ENCODE peak calls at places on chromosomes 4 and X, in five cellular contexts. Z is HCT116, F is GM12878, U is K562, R is HepG2. S is an unnamed sample.

GRCh38 chrX:18674417-18674787 is 2.5 kb upstream of the RS1 start:
- DNase-seq in U (no peak), R (no peak), Z (no peak), F (no peak), S (peak; percentile 80)

GRCh38 chr4:37689353-37689752 is 3.2 kb upstream of the RELL1 start:
- DNase-seq in F (no peak), R (no peak), U (no peak), Z (no peak), S (no peak)

GRCh38 chrX:46446727-46447378 is 98.4 kb downstream of the ZNF674 start:
- DNase-seq in R (peak; percentile 82), U (peak; percentile 84), Z (peak; percentile 37), F (peak; percentile 42), S (peak; percentile 96)

GRCh38 chrX:130079824-130080406 is 30.4 kb downstream of the ELF4 start:
- DNase-seq in F (no peak), R (peak; percentile 50), U (peak; percentile 82), Z (peak; percentile 26), S (peak; percentile 75)

GRCh38 chrX:117274943-117275342 is 812.2 kb upstream of the CT83 start:
- DNase-seq in U (no peak), F (no peak), R (no peak), Z (no peak), S (no peak)

GRCh38 chrX:154431321-154431720 is 2.8 kb downstream of the ATP6AP1 start:
- DNase-seq in Z (no peak), R (no peak), F (no peak), U (peak; percentile 50), S (no peak)

GRCh38 chrX:11664211-11664888 is 1.4 kb downstream of the ARHGAP6 start:
- DNase-seq in U (no peak), Z (no peak), F (no peak), R (no peak), S (peak; percentile 25)

GRCh38 chrX:103533428-103534216 is 14.3 kb upstream of the RAB40A start:
- DNase-seq in Z (peak; percentile 37), F (peak; percentile 21), U (peak; percentile 71), R (peak; percentile 43), S (peak; percentile 25)

GRCh38 chrX:103734125-103734760 is 23.5 kb downstream of the TMEM31 start:
- DNase-seq in F (no peak), U (no peak), Z (no peak), R (no peak), S (no peak)

GRCh38 chr4:121150486-121150885 is 13.6 kb downstream of the TNIP3 start:
- DNase-seq in Z (no peak), F (no peak), U (no peak), R (no peak), S (no peak)

GRCh38 chr4:6764976-6765620 is 17.4 kb upstream of the KIAA0232 start:
- DNase-seq in F (no peak), Z (no peak), U (no peak), R (no peak), S (no peak)

GRCh38 chrX:124215786-124216185 is 116.7 kb upstream of the TEX13D start:
- DNase-seq in Z (no peak), R (no peak), F (no peak), U (no peak), S (no peak)

GRCh38 chr4:105871997-105872396 is 23.3 kb upstream of the NPNT start:
- DNase-seq in F (no peak), R (no peak), U (no peak), Z (no peak), S (no peak)

GRCh38 chr4:142353149-142353738 is 492.9 kb downstream of the INPP4B start:
- DNase-seq in U (peak; percentile 24), Z (peak; percentile 69), F (no peak), R (peak; percentile 27), S (no peak)

GRCh38 chr4:139736257-139736626 is 70.6 kb downstream of the MGST2 start:
- DNase-seq in U (no peak), F (no peak), Z (no peak), R (no peak), S (no peak)

GRCh38 chr4:127071443-127071842 is 561.3 kb upstream of the INTU start:
- DNase-seq in R (no peak), F (no peak), U (no peak), Z (no peak), S (no peak)

GRCh38 chrX:153696100-153696499 is 8.4 kb downstream of the SLC6A8 start:
- DNase-seq in Z (no peak), R (no peak), U (no peak), F (no peak), S (no peak)

GRCh38 chr4:15766821-15767220 is 11.3 kb upstream of the CD38 start:
- DNase-seq in F (no peak), U (no peak), Z (no peak), R (no peak), S (no peak)

GRCh38 chr4:111957131-111957530 is 188.1 kb upstream of the FAM241A start:
- DNase-seq in Z (no peak), U (no peak), R (no peak), F (no peak), S (no peak)

GRCh38 chrX:87338510-87338909 is 179.1 kb upstream of the KLHL4 start:
- DNase-seq in U (peak; percentile 20), R (peak; percentile 5), F (no peak), Z (no peak), S (no peak)
- TF ChIP-seq ZBTB33 in U (no peak), R (no peak), F (no peak), Z (no peak), S (no peak)

GRCh38 chr4:39348371-39349265 is 17.5 kb downstream of the RFC1 start:
- DNase-seq in F (no peak), U (peak; percentile 19), R (peak; percentile 41), Z (no peak), S (no peak)

GRCh38 chr4:39357002-39357401 is 9.2 kb downstream of the RFC1 start:
- DNase-seq in F (no peak), Z (no peak), U (no peak), R (no peak), S (no peak)

GRCh38 chr4:39349326-39349725 is 16.8 kb downstream of the RFC1 start:
- DNase-seq in F (no peak), Z (no peak), U (no peak), R (no peak), S (no peak)

GRCh38 chr4:39354178-39354503 is 12.0 kb downstream of the RFC1 start:
- DNase-seq in R (no peak), U (no peak), Z (no peak), F (no peak), S (no peak)

DNA sequence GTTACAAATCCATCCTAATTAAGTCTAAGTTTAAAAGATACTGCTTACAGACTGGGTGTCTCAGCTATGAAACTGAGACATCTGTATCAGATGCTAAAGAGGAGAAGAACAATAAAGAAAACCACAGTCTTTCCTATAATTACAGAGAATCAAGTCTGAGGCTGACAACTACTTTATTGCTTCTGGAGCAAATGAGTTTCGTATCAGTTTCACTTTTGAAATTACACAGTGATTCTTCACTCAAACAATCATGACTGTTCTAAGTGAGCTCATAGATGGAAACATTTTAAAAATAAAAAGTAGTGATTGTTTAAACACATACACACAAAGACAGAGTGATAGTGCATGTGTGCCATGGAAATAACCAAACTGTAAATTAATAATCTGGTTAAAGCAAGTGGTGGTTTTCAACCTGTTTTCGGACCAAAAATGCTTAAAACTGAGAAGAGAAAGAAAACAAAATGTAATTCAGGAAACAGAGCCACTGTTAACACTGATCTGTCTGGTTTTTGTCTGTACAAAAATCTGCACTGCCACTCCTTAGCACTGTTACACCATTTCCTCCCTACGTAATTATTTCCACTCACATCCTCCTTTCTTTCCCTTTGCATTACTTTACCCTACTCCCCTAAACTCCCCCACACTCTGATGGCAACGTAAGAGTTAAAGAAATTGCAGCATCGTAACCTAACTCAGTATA is 12.5 kb downstream of the RFC1 start:
- DNase-seq in F (peak; percentile 85), R (no peak), U (no peak), Z (no peak), S (peak; percentile 41)
- TF ChIP-seq POLR2AphosphoS5 in F (no peak), R (no peak), U (no peak), Z (no peak), S (no peak)

GRCh38 chrX:34886011-34886410 is 56.6 kb upstream of the FAM47B start:
- DNase-seq in F (no peak), Z (no peak), U (no peak), R (no peak), S (no peak)
- TF ChIP-seq ZBTB33 in F (no peak), Z (no peak), U (no peak), R (no peak), S (no peak)

GRCh38 chr4:77453911-77454310 is 151.7 kb upstream of the CXCL13 start:
- DNase-seq in R (no peak), U (no peak), F (no peak), Z (no peak), S (no peak)
- TF ChIP-seq POLR2AphosphoS5 in R (no peak), U (no peak), F (no peak), Z (no peak), S (no peak)

GRCh38 chr4:40253906-40254305 is 57.1 kb downstream of the RHOH start:
- DNase-seq in U (no peak), R (no peak), Z (no peak), F (no peak), S (no peak)

GRCh38 chr4:40254961-40255721 is 58.3 kb downstream of the RHOH start:
- DNase-seq in Z (peak; percentile 71), F (no peak), R (peak; percentile 9), U (no peak), S (no peak)

GRCh38 chr4:40256329-40256728 is 59.5 kb downstream of the RHOH start:
- DNase-seq in R (no peak), F (no peak), U (no peak), Z (no peak), S (no peak)

GRCh38 chr4:40258624-40259023 is 61.8 kb downstream of the RHOH start:
- DNase-seq in R (no peak), U (no peak), F (no peak), Z (no peak), S (no peak)

GRCh38 chr4:40255722-40256281 is 59.0 kb downstream of the RHOH start:
- DNase-seq in F (no peak), U (peak; percentile 23), R (peak; percentile 71), Z (peak; percentile 97), S (no peak)
- TF ChIP-seq ZBTB33 in F (no peak), U (no peak), R (no peak), Z (no peak), S (no peak)

GRCh38 chr4:162443510-162443909 is 279.7 kb upstream of the FSTL5 start:
- DNase-seq in Z (no peak), R (no peak), F (no peak), U (no peak), S (no peak)
- TF ChIP-seq POLR2AphosphoS5 in Z (no peak), R (no peak), F (no peak), U (no peak), S (no peak)